ENCODE peak calls at places on chromosomes 13 and 19, in seven cellular contexts. Q is left ventricle myocardium inferior, V is GM23338, H is A549, B is coronary artery, R is AG09309, D is right atrium auricular region. P is an unnamed sample.

GRCh38 chr13:98098511-98098910 is 44.4 kb upstream of the FARP1 start:
- DNase-seq in R (peak; percentile 49), D (no peak), H (no peak), V (no peak), B (no peak), Q (no peak), P (no peak)

GRCh38 chr13:42986176-42986574 is 5.9 kb downstream of the EPSTI1 start:
- DNase-seq in B (no peak), H (no peak), Q (no peak), V (no peak), R (no peak), D (no peak), P (no peak)

GRCh38 chr13:33249066-33249465 is 36.5 kb downstream of the STARD13 start:
- DNase-seq in D (no peak), Q (no peak), B (no peak), H (no peak), V (no peak), R (no peak), P (no peak)

GRCh38 chr19:29694669-29695627 is 20.1 kb downstream of the C19orf12 start:
- DNase-seq in Q (peak; percentile 82), D (peak; percentile 84), V (peak; percentile 85), H (peak; percentile 84), R (peak; percentile 37), B (peak; percentile 85), P (peak; percentile 95)

GRCh38 chr19:45515081-45515624 is 7.9 kb downstream of the VASP start:
- DNase-seq in Q (peak; percentile 58), D (no peak), V (no peak), R (no peak), H (no peak), B (no peak), P (no peak)

GRCh38 chr13:26272621-26273020 is 18.7 kb downstream of the CDK8 start:
- DNase-seq in Q (no peak), V (no peak), D (no peak), H (no peak), R (no peak), B (no peak), P (no peak)

GRCh38 chr19:9323557-9323918 is 441 bp upstream of the ZNF559 start:
- DNase-seq in R (peak; percentile 51), B (peak; percentile 79), D (peak; percentile 77), Q (peak; percentile 67), H (peak; percentile 14), V (peak; percentile 84), P (peak; percentile 27)

GRCh38 chr19:7554990-7555864 is 19.7 kb downstream of the PNPLA6 start:
- DNase-seq in D (no peak), R (no peak), Q (no peak), H (peak; percentile 48), V (peak; percentile 94), B (no peak), P (peak; percentile 62)

GRCh38 chr13:59771272-59771671 is 392.5 kb downstream of the DIAPH3 start:
- DNase-seq in V (peak; percentile 43), R (no peak), H (peak; percentile 2), Q (no peak), D (no peak), B (no peak), P (no peak)

GRCh38 chr19:15622991-15623390 is 8.0 kb downstream of the CYP4F8 start:
- DNase-seq in R (no peak), B (no peak), D (no peak), Q (no peak), V (no peak), H (no peak), P (no peak)

GRCh38 chr19:40193587-40193849 is 2.3 kb downstream of the MAP3K10 start:
- DNase-seq in H (no peak), B (no peak), R (no peak), D (no peak), Q (no peak), V (no peak), P (no peak)

GRCh38 chr19:58277197-58277596 is 1.6 kb upstream of the ZNF8 start:
- DNase-seq in H (no peak), V (no peak), Q (no peak), B (no peak), R (no peak), D (no peak), P (no peak)

GRCh38 chr19:22620912-22621311 is 13.2 kb upstream of the ZNF492 start:
- DNase-seq in V (no peak), D (no peak), B (peak; percentile 50), R (no peak), H (no peak), Q (no peak), P (no peak)

GRCh38 chr13:81872581-81872980 is 1531.7 kb upstream of the SPRY2 start:
- DNase-seq in Q (no peak), B (no peak), D (no peak), V (peak; percentile 58), H (no peak), R (no peak), P (no peak)

GRCh38 chr19:7670150-7670784 is 1.4 kb downstream of the RETN start:
- DNase-seq in Q (no peak), D (no peak), R (no peak), V (peak; percentile 65), B (no peak), H (no peak), P (peak; percentile 54)

GRCh38 chr13:87124785-87125074 is 546.4 kb upstream of the SLITRK5 start:
- DNase-seq in D (no peak), V (peak; percentile 8), R (no peak), B (no peak), H (no peak), Q (no peak), P (no peak)

GRCh38 chr19:2166741-2167738 is 3.3 kb downstream of the DOT1L start:
- DNase-seq in B (peak; percentile 88), V (peak; percentile 45), Q (peak; percentile 86), D (peak; percentile 84), H (no peak), R (no peak), P (no peak)

GRCh38 chr13:66506979-66507378 is 723.2 kb downstream of the PCDH9 start:
- DNase-seq in H (no peak), Q (no peak), R (no peak), B (no peak), D (no peak), V (no peak), P (no peak)

GRCh38 chr13:21240586-21240985 is 64.1 kb downstream of the MRPL57 start:
- DNase-seq in Q (no peak), B (no peak), H (no peak), R (peak; percentile 48), D (no peak), V (no peak), P (no peak)

GRCh38 chr19:31349160-31349881 is at the start of gene TSHZ3:
- DNase-seq in Q (peak; percentile 86), H (peak; percentile 43), R (peak; percentile 64), B (peak; percentile 85), D (peak; percentile 80), V (peak; percentile 85), P (peak; percentile 78)

GRCh38 chr13:84439108-84439507 is 556.8 kb upstream of the SLITRK1 start:
- DNase-seq in D (no peak), V (no peak), H (no peak), R (peak; percentile 38), B (no peak), Q (no peak), P (no peak)

GRCh38 chr13:61045197-61045596 is 370.5 kb downstream of the PCDH20 start:
- DNase-seq in Q (no peak), B (no peak), R (no peak), V (no peak), H (no peak), D (no peak), P (no peak)

GRCh38 chr19:8324186-8325050 is 3.1 kb downstream of the RPS28 start:
- DNase-seq in Q (no peak), B (no peak), V (peak; percentile 45), R (no peak), H (no peak), D (no peak), P (no peak)

GRCh38 chr13:86633346-86633745 is 834.1 kb upstream of the SLITRK6 start:
- DNase-seq in R (no peak), B (no peak), H (no peak), V (no peak), Q (no peak), D (no peak), P (no peak)

GRCh38 chr13:95254341-95254740 is 46.9 kb downstream of the ABCC4 start:
- DNase-seq in V (no peak), R (no peak), H (no peak), Q (no peak), B (no peak), D (no peak), P (no peak)

DNA sequence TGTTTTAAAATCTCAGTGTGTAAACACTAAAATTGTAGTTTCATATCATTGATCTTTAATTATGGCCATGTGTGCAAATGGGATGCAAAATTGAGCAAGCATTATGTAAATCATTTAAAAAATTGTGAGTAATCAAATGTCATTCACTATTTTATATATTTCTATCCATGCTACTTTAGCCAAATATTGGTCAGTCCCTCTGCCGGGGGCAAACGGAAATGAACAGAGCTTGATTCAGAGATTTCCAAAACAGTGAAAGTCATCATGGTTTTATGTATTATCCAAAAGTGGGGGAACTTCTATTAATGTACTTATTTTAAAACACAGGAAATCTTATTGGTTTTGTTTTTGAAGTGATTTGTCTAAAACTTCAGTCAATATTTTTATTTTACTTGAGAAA is 219.1 kb downstream of the IRS2 start:
- DNase-seq in D (no peak), R (no peak), B (no peak), Q (no peak), V (no peak), H (no peak), P (no peak)
- TF ChIP-seq CTCF in D (no peak), R (peak; percentile 43), B (no peak), Q (no peak), V (no peak), H (no peak), P (no peak)

DNA sequence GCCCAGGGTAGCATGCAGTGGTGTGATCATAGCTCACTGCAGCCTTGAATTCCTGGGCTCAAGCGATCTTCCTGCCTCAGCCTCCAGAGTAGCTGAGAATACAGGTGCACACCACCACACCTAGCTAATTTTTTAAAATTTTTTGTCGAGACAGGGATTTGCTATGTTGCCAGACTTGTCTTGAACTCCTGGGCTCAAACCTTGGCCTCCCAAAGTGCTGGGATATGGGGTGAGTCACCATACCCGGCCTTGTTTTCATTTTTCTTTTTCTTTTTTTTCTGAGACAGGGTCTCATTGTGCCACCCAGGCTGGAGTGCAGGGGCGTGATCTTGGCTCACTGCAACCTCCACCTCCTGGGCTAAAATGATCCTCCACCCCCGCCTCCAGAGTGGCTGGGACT is 38.7 kb downstream of the KEAP1 start:
- DNase-seq in R (no peak), H (no peak), V (no peak), Q (no peak), B (no peak), D (no peak), P (no peak)
- TF ChIP-seq CTCF in R (no peak), H (no peak), V (no peak), Q (no peak), B (no peak), D (no peak), P (no peak)

GRCh38 chr13:20193142-20193923 is 595 bp upstream of the GJB2 start:
- DNase-seq in Q (no peak), D (no peak), R (no peak), B (peak; percentile 64), H (no peak), V (peak; percentile 27), P (no peak)
- TF ChIP-seq CTCF in Q (no peak), D (no peak), R (no peak), B (no peak), H (no peak), V (no peak), P (no peak)

GRCh38 chr19:55519461-55520311 is 17.2 kb downstream of the SBK2 start:
- DNase-seq in R (peak; percentile 81), B (no peak), H (peak; percentile 85), D (no peak), Q (no peak), V (no peak), P (no peak)

GRCh38 chr19:55520691-55521292 is 16.1 kb downstream of the SBK2 start:
- DNase-seq in B (no peak), H (no peak), Q (no peak), R (no peak), D (no peak), V (no peak), P (no peak)

GRCh38 chr19:55516878-55517620 is 19.9 kb downstream of the SBK2 start:
- DNase-seq in H (peak; percentile 100), V (peak; percentile 95), R (peak; percentile 72), B (peak; percentile 93), Q (peak; percentile 94), D (peak; percentile 96), P (peak; percentile 94)
- TF ChIP-seq CTCF in H (peak; percentile 97), V (peak; percentile 99), R (peak; percentile 99), B (peak; percentile 92), Q (peak; percentile 86), D (peak; percentile 63), P (peak; percentile 35)

P was measured in glutamatergic neuron.